ENCODE peak calls at places on chromosomes 16 and 17, in ten cellular contexts. Q, Z, P, V, N, Y, F, J, D and A are unnamed samples. For H3K9me3 and H3K27me3, the result is how much of the 10 kb centered on the place peaks cover.

GRCh38 chr16:25064967-25065366 is 46.6 kb upstream of the LCMT1 start:
- DNase-seq in P (peak), Q (no peak), D (no peak), F (no peak), V (peak), J (no peak), Z (no peak), Y (no peak), N (no peak), A (no peak)

GRCh38 chr17:28807925-28808641 is 34.5 kb downstream of the FAM222B start:
- DNase-seq in F (no peak), Z (peak), D (peak), J (no peak), Y (no peak), N (no peak), V (peak), Q (no peak), P (no peak), A (no peak)

GRCh38 chr17:4533522-4534502 is 21.4 kb downstream of the MYBBP1A start:
- DNase-seq in Z (no peak), J (peak), F (peak), D (peak), V (no peak), Q (no peak), N (no peak), P (peak), Y (no peak), A (no peak)

GRCh38 chr17:10803830-10804498 is at the start of gene TMEM238L:
- DNase-seq in Y (no peak), N (no peak), J (no peak), Q (no peak), P (no peak), Z (no peak), D (no peak), V (no peak), F (peak), A (no peak)

GRCh38 chr16:8716592-8716991 is 42.2 kb downstream of the ABAT start:
- DNase-seq in N (no peak), D (no peak), P (no peak), Q (no peak), J (no peak), F (no peak), Z (no peak), V (peak), Y (no peak), A (no peak)

GRCh38 chr17:65231662-65232335 is 94.6 kb downstream of the RGS9 start:
- DNase-seq in F (peak), D (peak), Y (peak), J (no peak), Z (peak), Q (peak), P (no peak), N (no peak), V (peak), A (peak)

GRCh38 chr16:11067697-11068141 is 123.4 kb downstream of the CLEC16A start:
- DNase-seq in D (no peak), F (no peak), N (no peak), V (no peak), J (no peak), P (no peak), Q (no peak), Z (no peak), Y (no peak), A (no peak)

GRCh38 chr16:3637371-3637923 is 17.0 kb upstream of the DNASE1 start:
- DNase-seq in N (no peak), D (peak), Q (no peak), V (peak), P (no peak), F (peak), J (no peak), Y (peak), Z (no peak), A (no peak)

GRCh38 chr17:55641559-55642160 is 81.0 kb downstream of the TMEM100 start:
- DNase-seq in N (no peak), P (peak), Z (peak), Q (no peak), F (peak), J (peak), V (peak), Y (peak), D (peak), A (peak)

GRCh38 chr17:81300586-81301155 is 5.6 kb upstream of the SLC38A10 start:
- DNase-seq in J (no peak), N (no peak), F (no peak), Q (no peak), Y (no peak), Z (no peak), V (no peak), D (no peak), P (no peak), A (no peak)

GRCh38 chr17:73203788-73204479 is 11.1 kb downstream of the COG1 start:
- DNase-seq in Q (no peak), P (no peak), Y (no peak), D (no peak), F (no peak), J (no peak), V (no peak), Z (no peak), N (no peak), A (no peak)

GRCh38 chr17:46783031-46783593 is 35.4 kb downstream of the WNT3 start:
- DNase-seq in V (no peak), F (peak), Y (no peak), D (no peak), N (no peak), Q (no peak), P (peak), J (no peak), Z (no peak), A (no peak)

GRCh38 chr17:77096570-77097214 is 44.1 kb upstream of the SEC14L1 start:
- DNase-seq in D (peak), Z (no peak), Y (no peak), Q (no peak), J (no peak), P (no peak), V (peak), N (no peak), F (peak), A (peak)

GRCh38 chr17:15185625-15185991 is 79.5 kb downstream of the PMP22 start:
- DNase-seq in Z (no peak), N (no peak), V (peak), Q (no peak), Y (peak), D (no peak), J (no peak), F (no peak), P (peak), A (no peak)

GRCh38 chr17:2796164-2797140 is at the start of gene RAP1GAP2:
- DNase-seq in D (no peak), J (peak), V (no peak), Z (no peak), Q (no peak), F (peak), N (peak), P (no peak), Y (peak), A (peak)

GRCh38 chr16:83967838-83968482 is at the start of gene NECAB2:
- DNase-seq in D (peak), N (no peak), Y (peak), Q (no peak), Z (no peak), P (peak), F (peak), V (peak), J (peak), A (no peak)

GRCh38 chr16:23320695-23321094 is 18.6 kb downstream of the SCNN1B start:
- DNase-seq in Z (no peak), D (no peak), V (no peak), N (no peak), Q (no peak), J (no peak), Y (peak), P (no peak), F (no peak), A (no peak)

GRCh38 chr17:81412490-81413093 is 17.3 kb downstream of the BAHCC1 start:
- DNase-seq in V (peak), Z (no peak), F (no peak), D (no peak), N (no peak), P (no peak), Q (no peak), Y (no peak), J (no peak), A (peak)

GRCh38 chr17:21129023-21129681 is 2.4 kb downstream of the DHRS7B start:
- DNase-seq in Y (peak), N (no peak), Z (peak), P (no peak), V (peak), D (peak), Q (no peak), F (no peak), J (no peak), A (no peak)

GRCh38 chr17:27807567-27808470 is 7.5 kb upstream of the NOS2 start:
- DNase-seq in P (peak), V (no peak), Z (no peak), Q (peak), N (no peak), Y (peak), J (no peak), F (peak), D (no peak), A (peak)

DNA sequence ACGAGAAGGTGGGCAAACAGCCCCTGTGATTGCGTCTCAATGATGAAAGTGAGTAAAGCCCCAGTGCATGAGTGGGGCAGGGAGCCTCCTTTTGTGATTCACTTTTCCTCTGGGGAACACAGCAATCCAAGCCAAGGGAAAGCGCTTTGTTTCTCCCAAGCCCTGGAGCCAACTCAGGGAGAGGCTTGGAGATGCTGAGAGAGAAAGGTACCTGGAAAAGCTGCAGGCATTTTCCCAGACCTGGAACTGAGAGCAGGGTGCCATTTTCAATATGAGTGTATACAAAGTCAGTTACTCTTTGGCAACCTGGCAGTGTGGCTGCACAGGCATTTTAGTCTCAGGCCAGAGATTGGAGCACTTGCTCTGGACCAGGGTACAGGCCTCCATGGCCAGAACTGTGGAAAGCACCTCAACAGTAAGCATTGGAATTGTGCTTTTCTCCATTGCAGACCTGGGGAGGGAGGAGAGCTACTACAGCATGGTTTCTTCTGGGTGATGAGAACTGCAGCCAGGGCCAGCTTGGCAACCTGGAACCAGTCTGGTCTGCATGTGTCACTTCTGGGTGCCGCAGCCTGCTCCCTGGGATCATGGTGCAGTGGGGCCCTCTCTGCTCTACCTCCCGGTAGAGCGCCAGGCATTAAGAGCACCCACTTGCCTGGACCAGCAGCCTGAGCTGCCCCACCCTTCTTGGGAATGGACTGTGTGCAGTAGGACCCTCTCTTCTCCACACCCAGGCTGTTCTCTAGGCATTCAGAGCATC is 89.0 kb upstream of the CDH5 start:
- DNase-seq in Q (no peak), J (no peak), F (no peak), V (no peak), D (no peak), Z (no peak), N (no peak), P (no peak), Y (no peak), A (no peak)
- H3K9me3 ChIP-seq in Q (under half), J (under half), F (under half), V (under half), D (under half), Z (under half), N (under half), P (under half), Y (under half), A (under half)

DNA sequence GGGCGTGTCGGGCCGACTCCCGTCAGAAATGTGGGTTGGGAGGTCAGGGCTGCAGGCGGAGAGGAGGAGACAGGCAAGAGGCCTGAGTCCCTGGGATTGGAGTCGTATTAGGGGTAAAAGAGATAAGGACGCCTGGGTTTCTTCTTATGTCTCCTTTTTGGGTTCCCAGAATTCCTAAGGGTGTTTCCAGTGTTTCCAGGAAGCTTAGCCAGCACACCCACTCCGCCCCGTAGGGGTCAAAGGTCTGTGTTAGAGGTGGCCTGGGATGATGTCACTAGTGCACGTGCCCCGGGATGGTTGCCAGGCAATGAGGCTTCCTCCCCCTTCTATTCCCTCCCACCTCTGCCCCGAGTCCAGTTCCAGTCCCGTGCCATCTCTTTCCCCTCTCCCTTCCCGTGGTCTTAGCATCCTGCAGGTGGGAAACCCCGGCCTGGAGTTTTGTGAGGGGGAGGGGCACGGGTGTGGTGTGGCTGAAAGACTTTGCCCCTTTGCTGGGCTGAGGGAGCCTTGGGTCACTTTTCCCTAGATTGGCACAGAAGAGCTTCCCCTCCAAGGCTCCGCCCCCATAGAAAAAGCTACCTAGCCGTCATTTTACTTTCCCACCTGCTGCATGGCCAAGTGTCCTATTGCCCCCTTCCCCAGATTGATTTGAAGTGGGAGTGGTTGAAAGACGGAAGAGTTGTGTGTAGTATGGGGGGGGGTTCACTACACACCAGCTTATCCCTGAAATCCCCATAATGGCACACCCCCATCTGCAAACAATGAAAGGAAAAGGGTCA is 2.8 kb downstream of the KDM6B start:
- DNase-seq in Q (peak), J (peak), N (no peak), Z (peak), F (peak), P (peak), D (peak), Y (peak), V (peak), A (peak)
- H3K27me3 ChIP-seq in Q (under half), J (under half), N (under half), Z (under half), F (under half), P (under half), D (under half), Y (under half), V (under half), A (under half)

DNA sequence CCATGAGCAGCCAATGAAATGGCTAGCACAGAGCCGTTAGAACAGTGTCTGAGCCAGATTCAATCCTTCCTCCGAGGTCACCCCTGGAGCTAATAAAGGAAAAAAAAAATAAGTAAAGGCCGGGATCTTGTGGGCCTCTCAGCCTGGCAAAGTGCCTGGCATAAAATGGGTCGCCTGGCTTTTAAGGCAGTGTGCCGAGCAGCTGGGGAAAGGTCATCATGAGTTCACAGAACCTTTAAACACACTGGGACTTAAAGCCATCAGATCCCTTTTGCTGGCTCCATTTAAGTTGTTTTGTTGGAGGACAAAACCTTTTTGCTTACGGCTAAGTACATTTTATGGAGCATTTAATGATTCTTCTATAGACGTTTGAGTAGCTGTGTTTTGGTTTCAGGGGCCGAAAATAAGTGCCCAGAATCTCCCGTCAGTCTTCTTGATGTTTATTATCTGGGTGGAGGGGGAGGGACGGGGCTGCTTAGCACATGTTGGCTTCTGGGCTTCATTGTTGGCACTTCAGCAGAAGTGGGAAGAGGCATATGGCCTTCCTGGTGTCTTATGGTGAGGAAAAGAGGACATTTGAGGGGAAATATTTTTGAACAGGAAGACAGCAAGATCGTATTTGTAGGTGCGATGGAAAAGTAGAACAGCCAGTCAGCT is 30.9 kb downstream of the RBFOX1 start:
- DNase-seq in Q (no peak), N (no peak), V (no peak), Z (no peak), Y (no peak), F (peak), D (no peak), J (peak), P (no peak), A (no peak)
- H3K27ac ChIP-seq in Q (no peak), N (no peak), V (no peak), Z (no peak), Y (no peak), F (no peak), D (no peak), J (peak), P (no peak), A (no peak)

DNA sequence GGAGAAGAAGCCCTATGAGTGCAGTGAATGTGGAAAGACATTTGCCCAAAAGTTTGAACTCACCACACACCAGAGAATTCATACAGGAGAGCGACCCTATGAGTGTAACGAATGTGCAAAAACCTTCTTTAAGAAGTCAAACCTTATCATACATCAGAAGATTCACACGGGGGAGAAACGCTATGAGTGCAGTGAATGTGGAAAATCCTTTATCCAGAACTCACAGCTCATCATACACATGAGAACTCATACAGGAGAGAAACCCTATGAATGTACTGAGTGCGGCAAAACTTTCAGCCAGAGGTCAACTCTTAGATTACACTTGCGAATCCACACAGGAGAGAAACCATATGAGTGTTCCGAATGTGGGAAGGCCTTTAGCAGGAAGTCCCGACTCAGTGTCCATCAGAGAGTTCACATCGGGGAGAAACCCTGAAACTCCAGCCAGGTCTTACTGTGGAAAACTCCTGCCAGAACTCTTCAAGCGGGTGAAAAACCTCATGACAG is 21.6 kb downstream of the ZFP1 start:
- DNase-seq in N (no peak), Q (no peak), Z (no peak), Y (no peak), F (no peak), V (no peak), P (no peak), J (no peak), D (no peak), A (no peak)
- H3K9me3 ChIP-seq in N (half or more), Q (half or more), Z (half or more), Y (under half), F (half or more), V (half or more), P (under half), J (under half), D (half or more), A (half or more)

DNA sequence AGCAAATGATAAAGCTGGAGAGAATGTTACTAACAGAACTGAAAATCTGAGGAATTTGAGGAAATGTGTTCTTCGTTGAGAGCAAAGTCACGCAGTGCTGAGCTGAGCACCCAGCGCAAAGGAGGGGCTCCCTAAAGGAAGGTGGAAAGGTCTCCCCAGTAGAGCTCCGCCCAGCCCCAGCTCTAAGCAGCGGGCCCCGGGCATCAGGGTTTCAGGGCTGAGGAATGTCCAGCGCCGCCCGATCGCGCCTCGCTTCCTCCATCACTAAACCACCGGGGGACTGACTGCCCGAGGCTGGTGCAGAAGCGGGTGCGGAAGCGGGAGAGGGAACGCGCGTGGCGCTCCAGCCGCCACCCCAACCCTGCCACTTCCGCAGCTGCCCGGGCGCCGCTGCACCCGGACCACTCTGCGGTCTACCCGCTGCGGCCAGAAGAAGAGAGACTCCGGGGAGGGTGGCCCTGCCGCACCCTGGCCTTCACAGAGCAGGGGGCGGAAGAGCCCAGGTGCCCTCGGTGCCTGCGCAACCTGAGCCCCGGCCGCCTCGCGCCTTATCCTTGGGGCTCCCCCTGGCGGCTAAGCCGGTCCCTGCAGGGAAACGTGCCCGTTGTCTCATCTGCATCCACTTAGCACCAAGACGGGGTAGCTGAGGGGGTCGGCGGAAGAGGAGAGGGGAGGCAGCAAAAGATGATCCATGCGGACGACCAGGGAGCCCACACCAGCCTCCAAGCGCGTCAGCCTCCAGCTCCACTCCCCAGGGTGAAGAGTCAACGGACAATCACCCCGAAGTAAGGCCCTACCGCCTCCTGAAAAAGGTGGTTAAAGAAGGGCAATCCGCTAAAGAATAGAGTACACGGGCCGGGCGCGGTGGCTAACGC is 12.4 kb upstream of the GUCY2D start:
- DNase-seq in P (peak), F (peak), Z (no peak), Y (peak), D (peak), N (peak), Q (peak), J (peak), V (peak), A (peak)
- H3K27me3 ChIP-seq in P (under half), F (under half), Z (under half), Y (under half), D (under half), N (under half), Q (under half), J (under half), V (under half), A (under half)

DNA sequence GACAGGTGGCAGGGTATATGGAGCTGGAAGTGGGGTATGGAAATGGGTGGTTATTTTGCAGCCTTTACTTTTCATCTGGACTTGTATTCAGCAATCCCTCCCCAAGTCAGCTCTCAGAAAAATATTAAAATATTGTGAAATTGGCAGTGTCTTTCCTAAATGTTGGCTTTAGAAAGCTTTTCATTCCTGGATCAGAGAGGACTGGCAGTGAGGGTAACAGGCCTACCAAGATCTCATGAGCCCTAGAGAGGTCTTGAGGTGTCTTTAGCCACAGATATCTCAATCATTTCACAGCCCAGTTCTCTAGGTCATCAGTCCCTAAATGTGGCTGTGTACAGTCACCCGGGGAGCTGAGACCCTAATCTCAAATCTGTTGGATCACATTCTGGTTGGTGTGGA is 22.5 kb downstream of the SLC7A6OS start:
- DNase-seq in N (no peak), V (no peak), D (no peak), P (no peak), F (no peak), Z (no peak), J (no peak), Y (no peak), Q (no peak), A (no peak)
- H3K27ac ChIP-seq in N (peak), V (no peak), D (no peak), P (no peak), F (no peak), Z (no peak), J (peak), Y (peak), Q (peak), A (peak)

GRCh38 chr17:60491771-60492170 is 34.3 kb downstream of the APPBP2 start:
- DNase-seq in P (no peak), F (no peak), Y (no peak), D (no peak), J (no peak), Z (no peak), Q (no peak), N (no peak), V (no peak), A (no peak)
- H3K9me3 ChIP-seq in P (under half), F (under half), Y (under half), D (under half), J (under half), Z (under half), Q (under half), N (under half), V (under half), A (under half)

GRCh38 chr17:82705756-82706155 is 7.3 kb upstream of the RAB40B start:
- DNase-seq in J (no peak), D (no peak), Y (no peak), N (no peak), P (no peak), F (no peak), Z (no peak), V (no peak), Q (no peak), A (no peak)
- H3K27me3 ChIP-seq in J (under half), D (under half), Y (under half), N (under half), P (under half), F (under half), Z (under half), V (under half), Q (under half), A (under half)